ENCODE peak calls at places on chromosomes 6 and 20, in four cellular contexts. G, B, Z and R are unnamed samples.

GRCh38 chr20:40073535-40074111 is 615.4 kb downstream of the MAFB start:
- DNase-seq in B (peak; percentile 86), Z (no peak), G (no peak), R (no peak)

GRCh38 chr6:16438677-16439615 is 200.6 kb downstream of the GMPR start:
- DNase-seq in G (no peak), B (no peak), Z (peak; percentile 80), R (no peak)

GRCh38 chr6:163229050-163229449 is 185.5 kb upstream of the QKI start:
- DNase-seq in Z (no peak), B (no peak), G (no peak), R (no peak)

GRCh38 chr6:81204741-81205140 is 547.7 kb downstream of the TENT5A start:
- DNase-seq in B (no peak), G (no peak), Z (no peak), R (no peak)

GRCh38 chr20:23445596-23446217 is 6.2 kb downstream of the CSTL1 start:
- DNase-seq in G (no peak), Z (peak; percentile 87), B (no peak), R (no peak)

GRCh38 chr20:39069976-39070375 is 107.8 kb downstream of the DHX35 start:
- DNase-seq in Z (peak; percentile 82), B (no peak), G (no peak), R (no peak)

GRCh38 chr6:49790340-49790739 is 3.3 kb upstream of the PGK2 start:
- DNase-seq in G (no peak), B (no peak), Z (no peak), R (no peak)

GRCh38 chr6:44304282-44305199 is 8.6 kb downstream of the AARS2 start:
- DNase-seq in Z (peak; percentile 39), G (no peak), B (peak; percentile 77), R (no peak)

GRCh38 chr6:116387374-116387773 is 16.6 kb downstream of the DSE start:
- DNase-seq in Z (peak; percentile 98), B (no peak), G (no peak), R (no peak)

DNA sequence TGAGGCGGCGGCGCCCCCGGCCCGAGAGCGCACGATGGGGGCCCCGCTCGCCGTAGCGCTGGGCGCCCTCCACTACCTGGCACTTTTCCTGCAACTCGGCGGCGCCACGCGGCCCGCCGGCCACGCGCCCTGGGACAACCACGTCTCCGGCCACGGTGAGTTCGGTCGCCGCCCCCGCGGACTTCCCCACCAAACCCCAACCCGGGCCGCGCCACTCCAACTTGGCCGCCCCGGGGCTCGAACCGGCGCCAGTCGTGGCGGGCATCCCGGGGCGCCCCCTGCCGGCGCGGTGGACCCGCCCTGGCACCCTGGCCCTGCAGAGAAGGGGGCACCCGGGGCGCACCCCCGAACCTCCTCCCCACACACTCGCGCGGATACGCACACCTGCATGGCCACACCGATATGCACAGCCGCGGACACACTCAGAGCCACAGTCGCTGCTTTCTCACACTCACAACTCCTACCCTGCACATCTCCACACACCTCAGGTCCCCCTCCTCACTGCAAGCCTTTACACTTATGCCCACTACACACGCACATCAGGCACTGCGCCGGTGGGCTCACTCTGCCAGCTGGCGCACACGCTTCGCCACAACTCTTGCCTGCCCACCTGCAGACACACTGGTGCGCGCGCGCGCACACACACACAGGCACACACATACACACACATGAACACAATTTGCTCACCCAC is 535 bp downstream of the VSTM2L start:
- DNase-seq in B (peak; percentile 38), G (no peak), Z (no peak), R (no peak)
- TF ChIP-seq CTCF in B (peak; percentile 67), G (no peak), Z (no peak), R (no peak)

GRCh38 chr20:58246346-58246745 is 17.9 kb upstream of the ANKRD60 start:
- DNase-seq in Z (peak; percentile 54), G (no peak), B (peak; percentile 56), R (no peak)
- TF ChIP-seq CTCF in Z (peak; percentile 53), G (no peak), B (peak; percentile 64), R (no peak)

GRCh38 chr20:18986895-18987580 is 173.5 kb downstream of the SCP2D1 start:
- DNase-seq in B (no peak), Z (no peak), G (no peak), R (no peak)

GRCh38 chr20:18989736-18990474 is 176.3 kb downstream of the SCP2D1 start:
- DNase-seq in Z (no peak), G (no peak), B (no peak), R (no peak)

GRCh38 chr20:18991012-18991411 is 177.4 kb downstream of the SCP2D1 start:
- DNase-seq in Z (no peak), B (no peak), G (no peak), R (no peak)

GRCh38 chr20:18987781-18988360 is 174.3 kb downstream of the SCP2D1 start:
- DNase-seq in B (no peak), Z (no peak), G (no peak), R (no peak)

GRCh38 chr20:18988701-18989100 is 175.1 kb downstream of the SCP2D1 start:
- DNase-seq in Z (no peak), B (no peak), G (no peak), R (no peak)
- TF ChIP-seq CTCF in Z (no peak), B (no peak), G (no peak), R (no peak)

GRCh38 chr6:119979862-119980261 is 630.3 kb upstream of the MAN1A1 start:
- DNase-seq in B (no peak), Z (peak; percentile 37), G (no peak), R (no peak)
- TF ChIP-seq CTCF in B (peak; percentile 79), Z (peak; percentile 56), G (no peak), R (no peak)

DNA sequence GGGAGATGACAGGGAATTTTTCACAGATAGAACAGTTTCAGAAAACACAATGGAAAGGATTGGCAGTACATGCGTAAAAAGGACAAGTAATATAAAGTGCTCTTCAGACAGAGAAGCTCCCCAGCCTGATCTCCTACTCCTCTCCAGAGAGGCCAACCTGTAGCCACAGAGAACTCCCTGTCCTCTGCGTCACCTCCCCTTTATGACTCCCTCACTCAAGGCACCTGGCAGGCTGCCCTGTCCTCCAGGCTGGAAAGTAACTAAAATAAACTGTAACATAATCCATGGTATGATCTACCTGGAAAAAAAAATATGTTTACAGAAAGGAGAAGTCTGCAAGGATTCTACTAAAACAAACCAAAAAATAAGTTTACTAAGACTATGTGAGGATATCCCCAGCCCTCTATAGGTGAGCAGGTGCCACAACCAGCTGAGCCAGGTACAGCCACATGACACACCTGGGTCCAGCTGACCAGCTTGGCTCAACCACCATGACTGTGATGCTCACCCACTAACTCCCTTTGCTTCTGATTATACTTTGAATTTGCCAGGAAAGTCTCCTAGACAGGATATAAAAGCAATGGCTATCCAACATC is 29.2 kb downstream of the MBOAT1 start:
- DNase-seq in G (peak; percentile 94), Z (peak; percentile 86), B (no peak), R (no peak)
- TF ChIP-seq CTCF in G (no peak), Z (peak; percentile 37), B (peak; percentile 31), R (no peak)

GRCh38 chr6:112920994-112921393 is 573.9 kb downstream of the RFPL4B start:
- DNase-seq in Z (no peak), G (no peak), B (no peak), R (no peak)
- TF ChIP-seq CTCF in Z (no peak), G (no peak), B (no peak), R (no peak)

GRCh38 chr6:70973591-70973990 is 16.7 kb upstream of the B3GAT2 start:
- DNase-seq in B (no peak), G (no peak), Z (peak; percentile 1), R (no peak)
- TF ChIP-seq CTCF in B (no peak), G (no peak), Z (no peak), R (no peak)

GRCh38 chr6:149860834-149861602 is 3.1 kb downstream of the LRP11 start:
- DNase-seq in G (no peak), B (no peak), Z (no peak), R (no peak)
- TF ChIP-seq CTCF in G (no peak), B (no peak), Z (no peak), R (no peak)

GRCh38 chr6:17630511-17631073 is 30.5 kb downstream of the FAM8A1 start:
- DNase-seq in B (no peak), Z (peak; percentile 7), G (no peak), R (no peak)
- TF ChIP-seq CTCF in B (no peak), Z (no peak), G (no peak), R (no peak)

GRCh38 chr6:88238065-88238464 is 71.9 kb upstream of the CNR1 start:
- DNase-seq in G (no peak), Z (peak; percentile 59), B (peak; percentile 66), R (no peak)
- TF ChIP-seq CTCF in G (no peak), Z (peak; percentile 51), B (peak; percentile 83), R (no peak)